ENCODE peak calls at places on chromosome 11, in eight cellular contexts. One of them, this sample, is unnamed.

GRCh38 chr11:2795491-2795991 is 90.0 kb downstream of the CDKN1C start:
- DNase-seq in heart left ventricle: peak; percentile 21
- DNase-seq in EH: no peak
- DNase-seq in AG20443: no peak
- DNase-seq in GM23338: no peak
- DNase-seq in naive B cell: no peak
- DNase-seq in stimulated activated naive CD4-positive, alpha-beta T cell: no peak
- DNase-seq in OCI-LY7: no peak
- DNase-seq in this sample: no peak

GRCh38 chr11:119316729-119317591 is at the start of gene MCAM:
- DNase-seq in heart left ventricle: peak; percentile 66
- DNase-seq in EH: peak; percentile 54
- DNase-seq in AG20443: peak; percentile 54
- DNase-seq in GM23338: peak; percentile 66
- DNase-seq in naive B cell: no peak
- DNase-seq in stimulated activated naive CD4-positive, alpha-beta T cell: peak; percentile 27
- DNase-seq in OCI-LY7: no peak
- DNase-seq in this sample: no peak

GRCh38 chr11:63846897-63847296 is 8.0 kb downstream of the MARK2 start:
- DNase-seq in heart left ventricle: no peak
- DNase-seq in EH: no peak
- DNase-seq in AG20443: no peak
- DNase-seq in GM23338: no peak
- DNase-seq in naive B cell: no peak
- DNase-seq in stimulated activated naive CD4-positive, alpha-beta T cell: no peak
- DNase-seq in OCI-LY7: no peak
- DNase-seq in this sample: no peak

GRCh38 chr11:10305964-10306918 is 1.4 kb downstream of the ADM start:
- DNase-seq in heart left ventricle: no peak
- DNase-seq in EH: peak; percentile 47
- DNase-seq in AG20443: no peak
- DNase-seq in GM23338: peak; percentile 75
- DNase-seq in naive B cell: peak; percentile 14
- DNase-seq in stimulated activated naive CD4-positive, alpha-beta T cell: peak; percentile 43
- DNase-seq in OCI-LY7: no peak
- DNase-seq in this sample: no peak

GRCh38 chr11:11510939-11511338 is 110.9 kb downstream of the GALNT18 start:
- DNase-seq in heart left ventricle: peak; percentile 45
- DNase-seq in EH: no peak
- DNase-seq in AG20443: peak; percentile 27
- DNase-seq in GM23338: peak; percentile 5
- DNase-seq in naive B cell: no peak
- DNase-seq in stimulated activated naive CD4-positive, alpha-beta T cell: no peak
- DNase-seq in OCI-LY7: no peak
- DNase-seq in this sample: no peak

GRCh38 chr11:131592734-131593133 is 222.3 kb downstream of the NTM start:
- DNase-seq in heart left ventricle: no peak
- DNase-seq in EH: no peak
- DNase-seq in AG20443: no peak
- DNase-seq in GM23338: no peak
- DNase-seq in naive B cell: no peak
- DNase-seq in stimulated activated naive CD4-positive, alpha-beta T cell: no peak
- DNase-seq in OCI-LY7: no peak
- DNase-seq in this sample: no peak

GRCh38 chr11:78220218-78221157 is 31.8 kb downstream of the USP35 start:
- DNase-seq in heart left ventricle: no peak
- DNase-seq in EH: no peak
- DNase-seq in AG20443: no peak
- DNase-seq in GM23338: no peak
- DNase-seq in naive B cell: no peak
- DNase-seq in stimulated activated naive CD4-positive, alpha-beta T cell: no peak
- DNase-seq in OCI-LY7: no peak
- DNase-seq in this sample: no peak

GRCh38 chr11:107928767-107929507 is 689 bp downstream of the RAB39A start:
- DNase-seq in heart left ventricle: peak; percentile 27
- DNase-seq in EH: no peak
- DNase-seq in AG20443: no peak
- DNase-seq in GM23338: peak; percentile 65
- DNase-seq in naive B cell: peak; percentile 5
- DNase-seq in stimulated activated naive CD4-positive, alpha-beta T cell: no peak
- DNase-seq in OCI-LY7: peak; percentile 6
- DNase-seq in this sample: no peak

GRCh38 chr11:35838071-35838470 is 105.8 kb upstream of the LDLRAD3 start:
- DNase-seq in heart left ventricle: no peak
- DNase-seq in EH: peak; percentile 46
- DNase-seq in AG20443: peak; percentile 40
- DNase-seq in GM23338: no peak
- DNase-seq in naive B cell: no peak
- DNase-seq in stimulated activated naive CD4-positive, alpha-beta T cell: no peak
- DNase-seq in OCI-LY7: no peak
- DNase-seq in this sample: no peak

GRCh38 chr11:108873305-108873704 is 208.4 kb downstream of the DDX10 start:
- DNase-seq in heart left ventricle: no peak
- DNase-seq in EH: peak; percentile 81
- DNase-seq in AG20443: peak; percentile 12
- DNase-seq in GM23338: no peak
- DNase-seq in naive B cell: no peak
- DNase-seq in stimulated activated naive CD4-positive, alpha-beta T cell: no peak
- DNase-seq in OCI-LY7: no peak
- DNase-seq in this sample: no peak

GRCh38 chr11:69333149-69333710 is 39.3 kb downstream of the MYEOV start:
- DNase-seq in heart left ventricle: no peak
- DNase-seq in EH: no peak
- DNase-seq in AG20443: no peak
- DNase-seq in GM23338: no peak
- DNase-seq in naive B cell: no peak
- DNase-seq in stimulated activated naive CD4-positive, alpha-beta T cell: no peak
- DNase-seq in OCI-LY7: no peak
- DNase-seq in this sample: no peak

This sample was measured in brain microvascular endothelial cell.